ENCODE peak calls at places on chromosome X, in six cellular contexts. C is esophagus muscularis mucosa, Y is mammary epithelial cell, D is adrenal gland, B is AG04450, H is lung. A is an unnamed sample. For H3K9me3, the result is how much of the 10 kb centered on the place peaks cover.

GRCh38 chrX:63657821-63658220 is 127.2 kb downstream of the ARHGEF9 start:
- DNase-seq in C (no peak), Y (peak), D (peak), B (peak), H (peak), A (no peak)

GRCh38 chrX:17635231-17635630 is 102.1 kb upstream of the SCML1 start:
- DNase-seq in C (no peak), Y (no peak), D (no peak), B (no peak), H (no peak), A (no peak)

GRCh38 chrX:138847930-138848329 is 136.4 kb upstream of the FGF13 start:
- DNase-seq in C (no peak), Y (peak), D (no peak), B (no peak), H (no peak), A (no peak)

GRCh38 chrX:56813318-56813837 is 84.3 kb downstream of the NBDY start:
- DNase-seq in C (no peak), Y (peak), D (no peak), B (no peak), H (no peak), A (peak)

GRCh38 chrX:102959471-102959870 is 22.4 kb downstream of the RAB40AL start:
- DNase-seq in C (no peak), Y (peak), D (no peak), B (no peak), H (no peak), A (no peak)

GRCh38 chrX:7972586-7972985 is 45.4 kb upstream of the PNPLA4 start:
- DNase-seq in C (no peak), Y (no peak), D (peak), B (no peak), H (no peak), A (no peak)

GRCh38 chrX:3154386-3154991 is 113.2 kb downstream of the ARSF start:
- DNase-seq in C (no peak), Y (no peak), D (no peak), B (no peak), H (no peak), A (no peak)

GRCh38 chrX:19593684-19594083 is 78.4 kb upstream of the MAP3K15 start:
- DNase-seq in C (no peak), Y (no peak), D (no peak), B (no peak), H (no peak), A (no peak)

GRCh38 chrX:40152173-40152705 is 54.5 kb upstream of the BCOR start:
- DNase-seq in C (no peak), Y (no peak), D (no peak), B (no peak), H (no peak), A (peak)

GRCh38 chrX:72272868-72273267 is 4.2 kb downstream of the RPS4X start:
- DNase-seq in C (no peak), Y (peak), D (no peak), B (no peak), H (no peak), A (no peak)

GRCh38 chrX:18725316-18725943 is 18.0 kb downstream of the PPEF1 start:
- DNase-seq in C (no peak), Y (no peak), D (no peak), B (no peak), H (no peak), A (no peak)

GRCh38 chrX:125522752-125523151 is 203.1 kb downstream of the TEX13C start:
- DNase-seq in C (no peak), Y (no peak), D (no peak), B (no peak), H (no peak), A (no peak)

GRCh38 chrX:108696690-108697089 is 39.7 kb downstream of the IRS4 start:
- DNase-seq in C (no peak), Y (peak), D (no peak), B (no peak), H (no peak), A (no peak)

GRCh38 chrX:8279323-8279722 is 108.3 kb upstream of the VCX2 start:
- DNase-seq in C (no peak), Y (no peak), D (no peak), B (no peak), H (no peak), A (no peak)

GRCh38 chrX:36859231-36859630 is 148.9 kb upstream of the FAM47C start:
- DNase-seq in C (no peak), Y (no peak), D (no peak), B (no peak), H (no peak), A (no peak)

GRCh38 chrX:36856849-36857248 is 151.3 kb upstream of the FAM47C start:
- DNase-seq in C (no peak), Y (no peak), D (no peak), B (no peak), H (no peak), A (no peak)
- TF ChIP-seq CTCF in C (no peak), Y (peak), D (no peak), B (peak), H (no peak), A (no peak)

GRCh38 chrX:64853424-64853823 is 122.8 kb downstream of the ZC4H2 start:
- DNase-seq in C (no peak), Y (no peak), D (no peak), B (no peak), H (no peak), A (no peak)

GRCh38 chrX:64850371-64851082 is 125.7 kb downstream of the ZC4H2 start:
- DNase-seq in C (no peak), Y (no peak), D (no peak), B (no peak), H (no peak), A (no peak)
- H3K9me3 ChIP-seq in C (under half), Y (under half), D (under half), B (under half), H (under half), A (half or more)

DNA sequence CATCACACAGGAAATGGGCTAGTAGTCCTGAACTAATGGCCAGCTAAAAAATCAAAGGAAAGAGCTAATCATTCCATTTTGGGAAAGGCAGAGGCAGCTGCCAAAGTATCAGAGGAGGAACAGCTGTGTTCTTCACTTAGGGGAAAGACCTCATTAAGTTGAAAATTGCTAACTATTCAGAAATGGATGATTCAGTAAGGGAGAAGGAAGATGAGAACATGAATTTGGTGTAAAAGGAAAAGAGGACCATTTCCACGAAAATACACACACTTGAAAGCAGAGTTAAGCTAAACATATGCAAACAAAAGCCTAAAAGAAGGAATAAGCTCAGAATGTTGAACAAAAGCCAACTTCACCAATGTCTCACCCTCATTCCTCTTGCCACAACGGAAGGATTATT is 90.4 kb downstream of the PCDH19 start:
- DNase-seq in C (no peak), Y (no peak), D (no peak), B (no peak), H (no peak), A (no peak)
- H3K27ac ChIP-seq in C (no peak), Y (no peak), D (no peak), B (no peak), H (no peak), A (no peak)

GRCh38 chrX:153921070-153921469 is 5.0 kb downstream of the ARHGAP4 start:
- DNase-seq in C (no peak), Y (no peak), D (no peak), B (no peak), H (no peak), A (no peak)

GRCh38 chrX:153922286-153922573 is 3.8 kb downstream of the ARHGAP4 start:
- DNase-seq in C (no peak), Y (no peak), D (no peak), B (no peak), H (no peak), A (no peak)

GRCh38 chrX:153921511-153922285 is 4.4 kb downstream of the ARHGAP4 start:
- DNase-seq in C (no peak), Y (no peak), D (no peak), B (no peak), H (no peak), A (no peak)

GRCh38 chrX:153919281-153919680 is 6.8 kb downstream of the ARHGAP4 start:
- DNase-seq in C (no peak), Y (no peak), D (no peak), B (no peak), H (no peak), A (no peak)

GRCh38 chrX:153920546-153920945 is 5.5 kb downstream of the ARHGAP4 start:
- DNase-seq in C (no peak), Y (no peak), D (no peak), B (no peak), H (no peak), A (no peak)
- TF ChIP-seq CTCF in C (no peak), Y (no peak), D (no peak), B (no peak), H (no peak), A (no peak)

DNA sequence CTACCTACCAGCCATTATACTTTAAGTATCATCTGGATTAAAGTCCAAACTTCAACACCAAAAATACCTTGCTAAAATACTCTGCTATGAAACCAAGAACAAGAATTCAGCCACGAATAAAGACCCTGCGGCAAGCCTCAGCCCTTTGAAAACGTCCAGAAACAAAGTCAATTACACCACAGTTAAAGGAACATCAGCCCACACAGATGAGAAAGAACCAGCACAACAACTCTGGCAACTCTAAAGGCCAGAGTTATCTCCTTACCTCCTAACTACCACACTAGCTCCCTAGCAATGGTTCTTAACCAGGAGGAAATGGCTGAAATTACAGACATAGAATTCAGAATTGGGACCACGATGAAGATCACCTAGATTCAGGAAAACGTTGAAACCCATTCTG is 23.4 kb downstream of the ABCB7 start:
- DNase-seq in C (no peak), Y (no peak), D (no peak), B (no peak), H (no peak), A (no peak)
- H3K9me3 ChIP-seq in C (under half), Y (under half), D (under half), B (under half), H (under half), A (under half)